ENCODE peak calls at places on chromosomes 2 and 18, in ten cellular contexts. R, F, N, A, H, T, V, B, Y and Q are unnamed samples.

GRCh38 chr2:164511738-164512137 is 109.5 kb downstream of the GRB14 start:
- DNase-seq in V (no peak), Y (no peak), H (no peak), T (no peak), B (no peak), A (no peak), N (no peak), F (no peak), R (no peak), Q (no peak)

GRCh38 chr18:23703057-23703986 is 14.1 kb downstream of the LAMA3 start:
- DNase-seq in Y (no peak), R (peak), A (peak), H (peak), V (no peak), B (peak), F (peak), N (peak), T (peak), Q (peak)

GRCh38 chr2:27306657-27307544 is 1.3 kb downstream of the UCN start:
- DNase-seq in T (no peak), R (no peak), Y (no peak), F (no peak), N (no peak), V (no peak), H (peak), A (no peak), B (peak), Q (no peak)

GRCh38 chr2:239315308-239315707 is 85.5 kb downstream of the HDAC4 start:
- DNase-seq in N (no peak), H (no peak), F (no peak), R (no peak), Y (no peak), V (no peak), B (no peak), A (no peak), T (no peak), Q (no peak)

GRCh38 chr2:218892693-218893348 is 12.2 kb downstream of the WNT10A start:
- DNase-seq in T (peak), R (peak), A (no peak), V (peak), H (peak), B (peak), N (peak), F (peak), Y (no peak), Q (peak)

GRCh38 chr2:15154289-15154688 is 406.8 kb downstream of the NBAS start:
- DNase-seq in A (no peak), R (no peak), V (no peak), T (no peak), F (no peak), H (no peak), N (no peak), B (no peak), Y (no peak), Q (no peak)

GRCh38 chr2:154837035-154837434 is 138.5 kb downstream of the KCNJ3 start:
- DNase-seq in A (no peak), H (no peak), N (no peak), T (no peak), V (no peak), Y (no peak), R (no peak), F (no peak), B (no peak), Q (no peak)

GRCh38 chr2:100009743-100010142 is 132.6 kb downstream of the AFF3 start:
- DNase-seq in R (no peak), V (no peak), T (no peak), F (no peak), H (no peak), B (no peak), N (no peak), Y (no peak), A (no peak), Q (no peak)

GRCh38 chr2:127991742-127992141 is 36.1 kb downstream of the SAP130 start:
- DNase-seq in T (no peak), A (no peak), H (no peak), B (no peak), V (no peak), F (no peak), R (no peak), N (no peak), Y (no peak), Q (no peak)

GRCh38 chr2:64910972-64911433 is 78.2 kb upstream of the SLC1A4 start:
- DNase-seq in A (no peak), N (no peak), T (no peak), H (no peak), R (no peak), B (no peak), Y (no peak), F (no peak), V (no peak), Q (peak)

GRCh38 chr2:240615830-240616547 is 9.3 kb upstream of the GPR35 start:
- DNase-seq in R (no peak), Y (no peak), A (no peak), F (no peak), H (no peak), T (no peak), V (no peak), B (no peak), N (no peak), Q (no peak)

GRCh38 chr2:12340164-12340563 is 376.6 kb upstream of the TRIB2 start:
- DNase-seq in Y (no peak), N (no peak), A (peak), F (no peak), H (no peak), B (no peak), R (no peak), T (no peak), V (no peak), Q (peak)

GRCh38 chr18:47204908-47205522 is 28.9 kb upstream of the IER3IP1 start:
- DNase-seq in Y (no peak), H (peak), N (peak), V (no peak), T (peak), R (peak), A (peak), F (peak), B (peak), Q (peak)

GRCh38 chr18:34921811-34922385 is 119.3 kb upstream of the MAPRE2 start:
- DNase-seq in A (no peak), H (no peak), Y (no peak), F (no peak), T (no peak), N (no peak), V (no peak), R (no peak), B (no peak), Q (no peak)

GRCh38 chr18:46793565-46793964 is 36.7 kb upstream of the ST8SIA5 start:
- DNase-seq in F (peak), B (peak), N (no peak), H (no peak), V (no peak), R (no peak), Y (no peak), T (no peak), A (no peak), Q (no peak)

GRCh38 chr2:143686585-143687164 is 557.5 kb downstream of the ARHGAP15 start:
- DNase-seq in R (peak), B (peak), A (peak), T (no peak), N (no peak), V (no peak), Y (no peak), H (peak), F (peak), Q (peak)

GRCh38 chr2:126809357-126809756 is 89.3 kb upstream of the TEX51 start:
- DNase-seq in F (no peak), R (no peak), Y (no peak), B (peak), N (no peak), T (peak), V (no peak), A (no peak), H (peak), Q (no peak)

GRCh38 chr2:215900203-215900611 is 113.1 kb downstream of the MREG start:
- DNase-seq in F (no peak), V (no peak), A (no peak), R (peak), T (no peak), H (no peak), Y (peak), B (no peak), N (no peak), Q (peak)

GRCh38 chr2:109535217-109535946 is 78.4 kb downstream of the SEPTIN10 start:
- DNase-seq in B (peak), V (no peak), Y (no peak), R (no peak), T (no peak), F (no peak), A (no peak), H (no peak), N (no peak), Q (no peak)

GRCh38 chr2:102366406-102367112 is 11.0 kb downstream of the IL18R1 start:
- DNase-seq in B (no peak), F (no peak), V (no peak), N (no peak), R (no peak), T (no peak), H (no peak), Y (no peak), A (no peak), Q (no peak)

GRCh38 chr2:102070058-102070642 is 72.4 kb upstream of the IL1R1 start:
- DNase-seq in B (no peak), V (peak), A (no peak), T (peak), H (no peak), Y (peak), F (no peak), N (no peak), R (peak), Q (peak)

GRCh38 chr2:106839849-106840595 is 45.9 kb downstream of the ST6GAL2 start:
- DNase-seq in B (peak), A (no peak), F (no peak), N (peak), Y (no peak), V (no peak), H (peak), T (no peak), R (peak), Q (no peak)

GRCh38 chr2:144267209-144267608 is 252.7 kb downstream of the ZEB2 start:
- DNase-seq in T (no peak), Y (no peak), A (no peak), N (no peak), B (no peak), F (peak), V (no peak), H (no peak), R (no peak), Q (no peak)

GRCh38 chr2:211455225-211455841 is 898.9 kb downstream of the CPS1 start:
- DNase-seq in V (no peak), F (peak), R (peak), B (peak), A (no peak), N (no peak), H (peak), Y (no peak), T (peak), Q (peak)

GRCh38 chr18:79380816-79381806 is 14.6 kb upstream of the NFATC1 start:
- DNase-seq in V (peak), T (peak), F (peak), B (peak), N (peak), A (no peak), Y (no peak), H (peak), R (peak), Q (peak)

GRCh38 chr18:38033282-38033681 is 467.7 kb upstream of the CELF4 start:
- DNase-seq in A (no peak), T (no peak), H (no peak), N (no peak), B (no peak), V (no peak), Y (no peak), R (no peak), F (no peak), Q (no peak)

GRCh38 chr2:189406612-189407011 is 34.7 kb upstream of the WDR75 start:
- DNase-seq in F (no peak), R (no peak), V (no peak), B (no peak), A (no peak), T (no peak), Y (no peak), N (no peak), H (no peak), Q (peak)

GRCh38 chr2:33207336-33207735 is 260.6 kb downstream of the LTBP1 start:
- DNase-seq in R (no peak), N (no peak), A (no peak), V (no peak), B (no peak), T (no peak), H (no peak), F (no peak), Y (no peak), Q (no peak)

GRCh38 chr2:15993232-15993610 is 52.9 kb downstream of the MYCN start:
- DNase-seq in V (no peak), R (no peak), A (no peak), F (no peak), B (no peak), H (no peak), Y (no peak), T (no peak), N (no peak), Q (no peak)

GRCh38 chr2:180291060-180291459 is 284.0 kb upstream of the CWC22 start:
- DNase-seq in H (no peak), V (no peak), B (no peak), F (no peak), Y (no peak), R (peak), A (no peak), T (no peak), N (no peak), Q (peak)

GRCh38 chr2:180289627-180290026 is 282.5 kb upstream of the CWC22 start:
- DNase-seq in H (no peak), T (no peak), V (no peak), R (peak), Y (no peak), F (no peak), B (no peak), N (no peak), A (no peak), Q (no peak)

GRCh38 chr2:180291552-180292421 is 284.7 kb upstream of the CWC22 start:
- DNase-seq in H (no peak), V (no peak), B (no peak), N (no peak), R (peak), F (no peak), Y (no peak), A (no peak), T (no peak), Q (peak)
- H3K4me3 ChIP-seq in H (no peak), V (no peak), B (no peak), N (no peak), R (no peak), F (no peak), Y (no peak), A (no peak), T (no peak), Q (no peak)

GRCh38 chr2:113895301-113895700 is 5.4 kb downstream of the ACTR3 start:
- DNase-seq in Y (no peak), V (no peak), H (no peak), A (no peak), B (no peak), N (no peak), R (no peak), T (no peak), F (no peak), Q (peak)
- TF ChIP-seq CTCF in Y (no peak), V (no peak), H (no peak), A (no peak), B (no peak), N (no peak), R (no peak), T (no peak), F (no peak), Q (no peak)

DNA sequence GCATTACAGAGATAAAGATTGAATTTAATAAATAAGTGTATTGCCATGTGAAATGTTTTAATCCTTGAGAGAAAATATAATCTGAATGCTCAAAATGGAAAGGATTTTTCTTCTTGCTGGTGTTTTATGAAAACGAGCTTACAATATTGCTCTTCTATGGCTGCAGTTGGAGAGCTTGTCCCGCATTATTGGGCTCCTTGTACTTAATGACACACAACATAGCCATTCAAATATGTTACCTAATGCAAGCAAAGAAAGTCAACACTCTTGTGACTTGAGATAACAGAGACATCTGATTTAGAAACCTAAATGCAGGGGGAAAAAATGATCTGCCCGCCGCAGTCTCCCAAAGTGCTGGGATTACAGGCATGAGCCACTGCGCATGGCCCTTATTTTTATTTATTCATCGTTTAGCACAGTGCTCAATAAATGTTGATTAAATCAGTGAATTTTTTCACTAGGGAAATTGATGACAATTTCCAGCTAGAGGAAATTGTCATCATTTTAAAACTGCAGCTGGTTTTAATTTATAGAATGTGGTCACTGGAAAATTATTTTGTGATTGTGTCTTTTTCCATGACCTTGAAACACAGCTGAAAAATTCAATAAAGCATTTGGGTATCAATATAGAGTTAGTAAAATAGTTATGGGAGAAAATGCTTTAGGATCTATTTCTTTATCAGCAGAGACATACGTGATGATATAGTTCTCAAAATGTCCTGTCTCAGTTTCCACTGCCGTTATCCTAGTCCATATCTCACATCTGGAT is 2.4 kb upstream of the PRKD3 start:
- DNase-seq in F (no peak), T (no peak), R (no peak), A (no peak), Y (no peak), N (no peak), B (no peak), V (no peak), H (no peak), Q (peak)
- H3K4me3 ChIP-seq in F (no peak), T (no peak), R (no peak), A (no peak), Y (no peak), N (no peak), B (no peak), V (no peak), H (no peak), Q (peak)

GRCh38 chr2:224611938-224612337 is 26.8 kb upstream of the CUL3 start:
- DNase-seq in A (no peak), Y (no peak), F (peak), R (no peak), N (no peak), H (no peak), B (peak), T (no peak), V (no peak), Q (no peak)
- TF ChIP-seq CTCF in A (no peak), Y (no peak), F (peak), R (no peak), N (no peak), H (peak), B (peak), T (no peak), V (no peak), Q (no peak)

DNA sequence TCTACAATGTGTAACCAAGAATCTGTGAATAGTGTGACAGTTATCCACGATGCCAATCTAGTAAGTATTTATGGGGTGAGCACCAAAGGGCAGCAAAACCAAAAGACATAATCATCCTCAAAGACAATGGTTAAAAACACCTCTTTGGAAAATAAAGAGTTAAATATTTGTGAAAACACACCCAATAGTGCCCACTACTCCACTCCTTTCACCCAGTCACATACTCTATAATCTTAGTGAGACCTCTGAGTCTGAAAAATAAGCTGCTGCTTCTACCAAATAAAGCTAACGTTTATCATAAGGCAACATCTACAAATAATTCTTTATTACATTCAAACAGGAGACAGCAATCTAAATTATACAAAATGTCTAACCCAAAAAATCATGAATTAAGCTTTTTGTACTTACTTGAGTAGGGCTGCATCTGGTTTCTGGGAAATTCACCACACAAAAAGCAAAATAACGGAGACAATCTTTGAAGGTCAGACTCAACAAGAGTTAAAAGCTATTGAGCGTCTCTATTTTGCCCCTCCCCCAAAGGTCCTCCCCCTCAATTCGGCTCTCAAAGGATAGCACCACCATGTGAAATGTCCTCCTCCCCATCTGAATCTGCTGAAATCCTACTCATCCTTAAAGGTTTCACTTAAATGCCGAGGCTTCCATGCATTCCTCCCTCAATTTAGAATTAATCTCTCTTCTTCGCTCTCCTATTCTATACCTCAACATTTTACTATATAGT is 2.0 kb downstream of the RAPH1 start:
- DNase-seq in H (peak), N (peak), A (no peak), Y (no peak), R (peak), B (peak), F (no peak), T (no peak), V (no peak), Q (peak)
- H3K4me3 ChIP-seq in H (peak), N (peak), A (peak), Y (peak), R (peak), B (peak), F (peak), T (peak), V (peak), Q (peak)

GRCh38 chr18:21599585-21600525 is 649 bp downstream of the ESCO1 start:
- DNase-seq in V (peak), R (no peak), F (peak), H (peak), T (peak), B (peak), Y (no peak), N (peak), A (no peak), Q (no peak)
- TF ChIP-seq CTCF in V (no peak), R (no peak), F (no peak), H (peak), T (no peak), B (peak), Y (no peak), N (no peak), A (no peak), Q (no peak)